ENCODE peak calls at places on chromosomes 4 and X, in six cellular contexts. B is kidney, Q is hepatocyte, D is A549, C is colonic mucosa, O is psoas muscle. M is an unnamed sample.

GRCh38 chr4:20393486-20394100 is 141.9 kb downstream of the SLIT2 start:
- DNase-seq in Q (no peak), B (no peak), C (no peak), D (no peak), O (no peak), M (no peak)

GRCh38 chr4:183987987-183988392 is 82.9 kb downstream of the STOX2 start:
- DNase-seq in C (peak), D (peak), B (peak), O (peak), Q (peak), M (peak)

GRCh38 chr4:15729910-15730533 is 27.2 kb downstream of the BST1 start:
- DNase-seq in Q (peak), B (no peak), C (peak), D (peak), O (no peak), M (peak)

GRCh38 chrX:153780678-153781427 is at the start of gene SRPK3:
- DNase-seq in O (peak), C (no peak), D (no peak), Q (no peak), B (peak), M (no peak)

GRCh38 chrX:40272786-40273185 is 175.0 kb upstream of the BCOR start:
- DNase-seq in D (no peak), O (no peak), C (no peak), B (no peak), Q (no peak), M (no peak)

GRCh38 chrX:17030092-17030491 is 83.6 kb downstream of the REPS2 start:
- DNase-seq in O (no peak), B (no peak), C (no peak), Q (no peak), D (no peak), M (no peak)

GRCh38 chr4:95506264-95506663 is 42.5 kb downstream of the UNC5C start:
- DNase-seq in Q (no peak), D (no peak), B (no peak), C (no peak), O (no peak), M (no peak)

GRCh38 chr4:73891739-73892405 is 22.7 kb downstream of the CXCL1 start:
- DNase-seq in B (no peak), D (no peak), C (no peak), Q (no peak), O (no peak), M (peak)

GRCh38 chr4:81651500-81651899 is 179.8 kb upstream of the RASGEF1B start:
- DNase-seq in Q (peak), B (no peak), D (no peak), O (no peak), C (no peak), M (no peak)

GRCh38 chr4:3288571-3289094 is 4.2 kb upstream of the RGS12 start:
- DNase-seq in D (no peak), O (no peak), Q (no peak), C (peak), B (peak), M (no peak)

GRCh38 chr4:26388671-26389070 is 67.9 kb downstream of the RBPJ start:
- DNase-seq in O (no peak), Q (no peak), B (no peak), C (no peak), D (no peak), M (no peak)

GRCh38 chrX:29666361-29666760 is 549.0 kb upstream of the MAGEB2 start:
- DNase-seq in C (no peak), Q (no peak), D (no peak), O (no peak), B (no peak), M (no peak)

GRCh38 chrX:123422875-123423274 is 238.8 kb downstream of the GRIA3 start:
- DNase-seq in C (peak), D (peak), Q (peak), B (no peak), O (no peak), M (no peak)

GRCh38 chrX:10173331-10173900 is 16.6 kb downstream of the CLCN4 start:
- DNase-seq in C (peak), D (no peak), Q (peak), O (peak), B (no peak), M (peak)

GRCh38 chr4:187294861-187295260 is 571.2 kb upstream of the FAT1 start:
- DNase-seq in C (peak), B (no peak), D (no peak), O (no peak), Q (peak), M (peak)

GRCh38 chrX:12814434-12814833 is 23.2 kb downstream of the PRPS2 start:
- DNase-seq in D (peak), C (peak), Q (peak), B (no peak), O (no peak), M (peak)

GRCh38 chr4:173516621-173517612 is 13.1 kb downstream of the HAND2 start:
- DNase-seq in C (no peak), B (no peak), D (no peak), O (no peak), Q (peak), M (no peak)

GRCh38 chr4:181957088-181957487 is 286.1 kb upstream of the TENM3 start:
- DNase-seq in Q (no peak), O (no peak), C (no peak), D (no peak), B (no peak), M (no peak)

GRCh38 chr4:54661686-54662085 is 3.9 kb downstream of the KIT start:
- DNase-seq in Q (no peak), D (no peak), O (no peak), B (no peak), C (no peak), M (peak)

GRCh38 chr4:147590249-147590920 is 26.8 kb upstream of the TMEM184C start:
- DNase-seq in Q (peak), C (peak), D (peak), O (peak), B (no peak), M (peak)

GRCh38 chrX:39894626-39895025 is 203.1 kb downstream of the BCOR start:
- DNase-seq in C (peak), B (peak), D (no peak), O (no peak), Q (peak), M (no peak)

GRCh38 chr4:78120144-78120880 is 63.2 kb downstream of the FRAS1 start:
- DNase-seq in D (no peak), B (no peak), C (no peak), Q (no peak), O (no peak), M (no peak)

GRCh38 chr4:77862478-77863216 is at the start of gene MRPL1:
- DNase-seq in B (peak), Q (peak), O (peak), C (peak), D (peak), M (peak)

GRCh38 chrX:45712067-45712466 is 511.4 kb upstream of the DIPK2B start:
- DNase-seq in C (no peak), D (no peak), Q (no peak), B (no peak), O (no peak), M (no peak)

GRCh38 chrX:123184858-123185251 is 777 bp downstream of the GRIA3 start:
- DNase-seq in D (no peak), C (peak), B (no peak), Q (peak), O (no peak), M (no peak)

GRCh38 chr4:148017801-148018200 is 285.9 kb downstream of the ARHGAP10 start:
- DNase-seq in O (no peak), D (no peak), B (no peak), C (no peak), Q (no peak), M (no peak)

GRCh38 chrX:19750028-19750786 is 137.2 kb downstream of the SH3KBP1 start:
- DNase-seq in D (no peak), C (no peak), O (no peak), Q (no peak), B (no peak), M (no peak)

GRCh38 chr4:123892997-123893745 is 496.6 kb downstream of the SPRY1 start:
- DNase-seq in D (no peak), B (no peak), Q (no peak), C (no peak), O (no peak), M (no peak)

GRCh38 chr4:38160487-38161207 is 200.4 kb downstream of the PTTG2 start:
- DNase-seq in O (no peak), D (peak), C (peak), Q (peak), B (no peak), M (peak)

GRCh38 chr4:123785515-123785914 is 388.9 kb downstream of the SPRY1 start:
- DNase-seq in C (peak), O (peak), Q (no peak), B (no peak), D (no peak), M (peak)

GRCh38 chrX:12567857-12568256 is 223.4 kb upstream of the PRPS2 start:
- DNase-seq in C (no peak), D (no peak), Q (no peak), O (no peak), B (no peak), M (no peak)

GRCh38 chr4:153153339-153153851 is 50.8 kb upstream of the TRIM2 start:
- DNase-seq in O (peak), B (peak), C (peak), Q (peak), D (peak), M (no peak)

GRCh38 chr4:76058302-76058701 is 16.2 kb upstream of the ART3 start:
- DNase-seq in Q (no peak), D (no peak), C (no peak), O (no peak), B (no peak), M (no peak)

GRCh38 chr4:154126276-154126675 is 337.4 kb upstream of the SFRP2 start:
- DNase-seq in D (no peak), B (no peak), Q (no peak), C (no peak), O (no peak), M (no peak)

GRCh38 chr4:153067376-153067775 is 131.3 kb downstream of the FHDC1 start:
- DNase-seq in C (peak), D (no peak), O (no peak), B (no peak), Q (peak), M (peak)

GRCh38 chr4:40241936-40242590 is 45.2 kb downstream of the RHOH start:
- DNase-seq in C (no peak), Q (no peak), O (no peak), B (no peak), D (no peak), M (no peak)

GRCh38 chr4:87030606-87031441 is 96.0 kb downstream of the AFF1 start:
- DNase-seq in C (no peak), Q (no peak), B (no peak), O (no peak), D (no peak), M (no peak)

GRCh38 chr4:65510976-65511375 is 159.3 kb downstream of the EPHA5 start:
- DNase-seq in D (no peak), Q (no peak), O (no peak), B (no peak), C (no peak), M (no peak)

DNA sequence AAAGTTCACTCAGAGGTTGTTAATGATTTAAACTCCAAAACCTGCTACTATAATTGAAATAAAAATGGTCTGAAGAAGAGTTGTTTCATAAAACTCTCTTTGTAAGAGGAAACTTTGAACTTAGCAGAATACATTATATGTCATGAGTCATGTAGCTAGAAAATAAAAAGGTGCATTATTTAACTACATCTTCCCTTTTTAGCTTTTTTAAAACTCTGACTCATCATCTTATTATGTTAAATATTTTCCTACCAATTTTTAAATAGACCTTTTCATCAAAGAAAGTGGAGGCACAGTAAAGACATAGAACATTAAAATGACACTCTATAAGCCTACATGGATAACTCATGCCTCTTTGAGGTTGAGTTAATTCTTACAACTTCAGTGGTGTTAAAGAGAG is 1.2 kb upstream of the ZNF827 start:
- DNase-seq in D (no peak), O (no peak), Q (no peak), C (no peak), B (no peak), M (no peak)
- TF ChIP-seq CTCF in D (no peak), O (no peak), Q (no peak), C (no peak), B (no peak), M (no peak)

GRCh38 chr4:32140636-32141035 is 1420.5 kb downstream of the PCDH7 start:
- DNase-seq in B (no peak), D (no peak), C (no peak), Q (peak), O (no peak), M (no peak)
- H3K4me3 ChIP-seq in B (no peak), D (no peak), C (no peak), Q (no peak), O (no peak), M (no peak)

GRCh38 chr4:6332042-6332668 is 62.5 kb downstream of the WFS1 start:
- DNase-seq in B (no peak), Q (no peak), D (peak), O (peak), C (no peak), M (no peak)

GRCh38 chr4:6330384-6330767 is 60.7 kb downstream of the WFS1 start:
- DNase-seq in D (no peak), O (peak), B (no peak), Q (no peak), C (no peak), M (no peak)

GRCh38 chr4:6329478-6330383 is 60.1 kb downstream of the WFS1 start:
- DNase-seq in D (no peak), B (no peak), Q (no peak), C (no peak), O (peak), M (no peak)

GRCh38 chr4:6331468-6331867 is 61.8 kb downstream of the WFS1 start:
- DNase-seq in D (no peak), Q (no peak), C (no peak), B (no peak), O (peak), M (no peak)

GRCh38 chr4:6331018-6331417 is 61.4 kb downstream of the WFS1 start:
- DNase-seq in Q (peak), O (peak), C (no peak), B (no peak), D (peak), M (no peak)
- TF ChIP-seq CTCF in Q (peak), O (peak), C (peak), B (peak), D (peak), M (peak)

GRCh38 chrX:37420179-37420578 is 71.0 kb downstream of the PRRG1 start:
- DNase-seq in D (no peak), C (no peak), Q (no peak), O (no peak), B (no peak), M (no peak)

GRCh38 chrX:37425370-37425769 is 76.2 kb downstream of the PRRG1 start:
- DNase-seq in B (no peak), C (no peak), Q (no peak), D (no peak), O (no peak), M (no peak)

GRCh38 chrX:37423864-37424569 is 74.9 kb downstream of the PRRG1 start:
- DNase-seq in Q (no peak), B (no peak), D (no peak), C (no peak), O (no peak), M (no peak)

DNA sequence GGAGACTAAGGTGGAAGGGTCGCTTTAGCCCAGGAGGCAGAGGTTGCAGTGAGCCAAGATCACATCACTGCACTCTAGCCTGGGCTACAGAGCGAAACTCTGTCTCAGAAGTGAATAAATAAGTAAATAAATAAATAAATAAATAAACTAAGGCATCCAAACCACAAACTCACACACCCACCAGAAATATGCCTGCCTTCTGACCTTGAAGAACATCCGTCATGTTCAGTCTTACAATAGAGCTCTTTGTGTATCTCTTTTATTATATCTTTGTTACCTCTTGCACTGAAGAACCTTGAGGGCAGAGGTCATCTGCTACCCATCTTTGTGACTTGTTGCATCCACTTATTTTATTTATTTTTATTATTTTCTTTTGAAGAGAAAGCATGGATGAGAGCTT is 71.6 kb downstream of the PRRG1 start:
- DNase-seq in C (no peak), D (no peak), O (no peak), Q (no peak), B (no peak), M (no peak)
- H3K4me3 ChIP-seq in C (no peak), D (no peak), O (no peak), Q (no peak), B (no peak), M (no peak)

GRCh38 chr4:5753766-5754528 is 42.9 kb downstream of the EVC start:
- DNase-seq in Q (peak), C (peak), B (peak), D (peak), O (no peak), M (peak)

GRCh38 chr4:5753366-5753765 is 42.4 kb downstream of the EVC start:
- DNase-seq in Q (no peak), D (no peak), C (no peak), B (peak), O (no peak), M (no peak)

GRCh38 chr4:5752803-5753184 is 41.8 kb downstream of the EVC start:
- DNase-seq in B (peak), Q (no peak), O (no peak), D (no peak), C (no peak), M (no peak)

GRCh38 chr4:5751073-5751917 is 40.3 kb downstream of the EVC start:
- DNase-seq in C (no peak), B (peak), D (no peak), O (no peak), Q (peak), M (peak)

DNA sequence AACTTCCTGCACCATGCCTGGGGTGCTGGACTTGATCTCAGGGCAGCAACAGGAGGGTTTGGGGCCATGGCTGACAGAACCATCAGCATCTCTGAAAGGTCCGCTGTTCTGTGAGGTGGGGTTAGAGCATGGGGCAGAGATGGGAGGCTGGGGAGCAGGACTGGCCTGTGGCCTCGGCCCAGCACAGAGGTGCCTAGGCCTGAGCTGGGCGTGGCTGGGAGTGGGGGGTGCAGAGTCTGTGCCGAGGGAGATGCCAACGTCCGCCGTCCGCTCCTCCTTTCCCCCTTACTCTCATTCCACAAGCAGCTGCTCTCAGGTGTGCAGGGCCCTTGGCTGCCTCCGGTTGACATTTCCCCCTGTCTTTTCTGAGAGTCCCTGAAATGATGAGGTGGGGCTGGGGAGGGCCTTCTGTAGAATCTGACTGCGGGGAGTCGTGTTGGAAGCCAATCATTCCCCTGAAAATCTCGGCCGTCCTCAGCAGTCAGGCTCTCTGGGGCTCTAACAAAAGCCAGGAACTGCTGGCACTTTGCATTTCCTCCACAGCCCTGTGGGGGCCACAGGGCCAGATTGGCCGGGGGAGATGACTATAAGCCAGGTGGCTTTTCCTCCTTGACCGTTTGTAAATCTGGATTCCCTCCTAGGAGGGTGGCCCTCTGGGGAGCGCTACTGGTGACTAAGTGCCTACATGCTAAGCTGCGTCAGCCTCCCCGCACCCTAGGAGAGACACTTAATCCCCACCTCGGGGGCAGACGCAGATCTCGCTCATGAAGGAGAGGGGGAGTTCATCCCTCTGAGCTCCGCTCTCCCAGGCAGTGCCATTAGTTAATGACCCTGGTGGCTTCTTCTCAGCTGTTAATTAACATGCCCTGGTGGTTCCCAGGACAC is 41.2 kb downstream of the EVC start:
- DNase-seq in Q (peak), B (no peak), C (peak), O (no peak), D (no peak), M (peak)
- TF ChIP-seq CTCF in Q (no peak), B (no peak), C (no peak), O (no peak), D (no peak), M (no peak)

M was measured in HFF-Myc.